ENCODE peak calls at places on chromosomes 4 and X, in six cellular contexts. K is epithelial cell of esophagus, M is GM13977, B is sigmoid colon, E is GM23248, F is CD14-positive monocyte. Q is an unnamed sample.
A peak's percentile ranks its signal among the peaks of the same experiment; 100 is the strongest.

GRCh38 chr4:86592553-86593249 is 1.4 kb upstream of the PTPN13 start:
- DNase-seq in M (no peak), K (peak; percentile 58), E (peak; percentile 44), F (no peak), B (no peak), Q (no peak)

GRCh38 chrX:56766554-56767412 is 37.7 kb downstream of the NBDY start:
- DNase-seq in B (peak; percentile 64), M (peak; percentile 25), K (no peak), E (peak; percentile 68), F (no peak), Q (no peak)

GRCh38 chr4:1406416-1406945 is at the start of gene NKX1-1:
- DNase-seq in B (no peak), K (no peak), M (peak; percentile 22), F (no peak), E (no peak), Q (no peak)

GRCh38 chrX:107574054-107574683 is 54.1 kb upstream of the PRPS1 start:
- DNase-seq in B (no peak), E (peak; percentile 81), K (peak; percentile 74), F (no peak), M (no peak), Q (no peak)

GRCh38 chr4:65416875-65417274 is 253.4 kb downstream of the EPHA5 start:
- DNase-seq in B (no peak), K (no peak), M (no peak), E (no peak), F (no peak), Q (no peak)

GRCh38 chr4:7017446-7018048 is 25.6 kb upstream of the TADA2B start:
- DNase-seq in K (no peak), E (no peak), M (no peak), F (no peak), B (no peak), Q (no peak)

GRCh38 chr4:38160487-38161207 is 200.4 kb downstream of the PTTG2 start:
- DNase-seq in E (peak; percentile 98), M (peak; percentile 85), B (peak; percentile 72), F (peak; percentile 90), K (peak; percentile 99), Q (peak; percentile 70)

GRCh38 chr4:1578968-1579833 is 104.9 kb downstream of the FAM53A start:
- DNase-seq in F (peak; percentile 88), M (peak; percentile 88), E (peak; percentile 96), K (peak; percentile 45), B (peak; percentile 92), Q (peak; percentile 82)

GRCh38 chr4:127370495-127371069 is 262.2 kb upstream of the INTU start:
- DNase-seq in K (no peak), E (no peak), F (no peak), B (no peak), M (no peak), Q (no peak)

GRCh38 chr4:108199881-108200280 is 31.1 kb upstream of the LEF1 start:
- DNase-seq in F (no peak), E (no peak), M (no peak), B (no peak), K (no peak), Q (no peak)

GRCh38 chr4:8730681-8731080 is 138.1 kb downstream of the CPZ start:
- DNase-seq in K (no peak), E (no peak), M (no peak), F (no peak), B (peak; percentile 39), Q (no peak)

GRCh38 chr4:118834070-118834469 is 1.9 kb downstream of the SEC24D start:
- DNase-seq in B (no peak), K (no peak), F (no peak), M (peak; percentile 24), E (no peak), Q (no peak)

GRCh38 chr4:12692815-12693214 is 791.3 kb downstream of the RAB28 start:
- DNase-seq in F (no peak), B (no peak), E (peak; percentile 38), M (no peak), K (peak; percentile 8), Q (no peak)

GRCh38 chr4:83010522-83011318 is at the start of gene LIN54:
- DNase-seq in M (peak; percentile 86), B (peak; percentile 92), E (peak; percentile 87), K (peak; percentile 87), F (peak; percentile 90), Q (peak; percentile 94)

GRCh38 chr4:57442834-57443291 is 332.7 kb upstream of the IGFBP7 start:
- DNase-seq in E (peak; percentile 52), M (peak; percentile 17), B (no peak), K (peak; percentile 64), F (no peak), Q (no peak)

GRCh38 chr4:9925750-9926439 is 95.4 kb downstream of the SLC2A9 start:
- DNase-seq in M (no peak), K (no peak), B (no peak), F (no peak), E (no peak), Q (no peak)

GRCh38 chr4:55125087-55125721 is at the start of gene KDR:
- DNase-seq in F (no peak), K (peak; percentile 21), M (no peak), B (no peak), E (peak; percentile 51), Q (no peak)

GRCh38 chr4:7156273-7157139 is 35.8 kb upstream of the SORCS2 start:
- DNase-seq in F (no peak), E (peak; percentile 22), K (no peak), B (peak; percentile 67), M (no peak), Q (peak; percentile 14)

GRCh38 chr4:124737619-124738018 is 25.1 kb upstream of the ANKRD50 start:
- DNase-seq in F (no peak), B (no peak), M (no peak), K (peak; percentile 48), E (peak; percentile 9), Q (no peak)

GRCh38 chr4:130640583-130640982 is 1544.6 kb downstream of the C4orf33 start:
- DNase-seq in M (no peak), F (no peak), E (no peak), B (no peak), K (no peak), Q (no peak)

GRCh38 chrX:65877953-65878352 is 161.9 kb downstream of the VSIG4 start:
- DNase-seq in F (no peak), E (no peak), K (no peak), B (no peak), M (no peak), Q (no peak)

GRCh38 chrX:117305168-117305766 is 811.3 kb downstream of the KLHL13 start:
- DNase-seq in B (peak; percentile 30), K (no peak), F (no peak), M (no peak), E (no peak), Q (no peak)

GRCh38 chrX:25206761-25207160 is 191.0 kb upstream of the ARX start:
- DNase-seq in K (peak; percentile 81), B (no peak), M (no peak), E (peak; percentile 47), F (no peak), Q (no peak)

GRCh38 chrX:54157561-54157960 is 25.5 kb downstream of the FAM120C start:
- DNase-seq in F (no peak), B (no peak), E (no peak), M (no peak), K (no peak), Q (no peak)

GRCh38 chr4:52250124-52250523 is 199.0 kb downstream of the SPATA18 start:
- DNase-seq in B (peak; percentile 81), K (no peak), F (no peak), M (no peak), E (peak; percentile 35), Q (no peak)

GRCh38 chrX:46257451-46257879 is 287.8 kb downstream of the ZNF674 start:
- DNase-seq in E (no peak), F (no peak), B (no peak), M (no peak), K (peak; percentile 53), Q (no peak)

GRCh38 chr4:42302348-42302747 is 94.9 kb upstream of the SHISA3 start:
- DNase-seq in B (no peak), E (peak; percentile 30), K (peak; percentile 3), M (no peak), F (no peak), Q (no peak)

GRCh38 chr4:172982151-172982590 is 186.4 kb upstream of the GALNT7 start:
- DNase-seq in K (peak; percentile 99), B (no peak), F (no peak), E (peak; percentile 65), M (no peak), Q (no peak)

GRCh38 chr4:36039031-36039430 is 205.3 kb downstream of the ARAP2 start:
- DNase-seq in K (no peak), M (no peak), E (no peak), B (no peak), F (no peak), Q (no peak)

GRCh38 chr4:1740021-1740545 is 18.8 kb downstream of the TACC3 start:
- DNase-seq in K (no peak), M (no peak), E (no peak), F (no peak), B (no peak), Q (no peak)

GRCh38 chrX:154979671-154980070 is 42.9 kb downstream of the F8 start:
- DNase-seq in M (no peak), F (no peak), K (peak; percentile 2), B (no peak), E (no peak), Q (no peak)